ENCODE peak calls at places on chromosomes 16 and 17, in ten cellular contexts. V is mammary epithelial cell; X is CD8-positive, alpha-beta memory T cell; B is HTR-8/SVneo; P is AG04449; L is posterior vena cava; E is fibroblast of lung; O is nucleus accumbens; W is GM04503; Y is WTC11. F is an unnamed sample.
A peak's percentile ranks its signal among the peaks of the same experiment; 100 is the strongest.

GRCh38 chr16:359067-359763 is 6.7 kb upstream of the AXIN1 start:
- DNase-seq in P (no peak), L (peak; percentile 79), W (no peak), B (no peak), O (no peak), Y (no peak), X (no peak), V (no peak), E (no peak), F (no peak)

GRCh38 chr16:79601092-79601977 is 798 bp upstream of the MAF start:
- DNase-seq in W (no peak), O (peak; percentile 59), B (no peak), Y (peak; percentile 35), E (peak; percentile 54), P (no peak), L (peak; percentile 88), X (no peak), V (no peak), F (peak; percentile 52)

GRCh38 chr17:8776861-8777260 is 18.5 kb upstream of the SPDYE4 start:
- DNase-seq in E (no peak), O (no peak), Y (no peak), X (no peak), V (no peak), P (no peak), B (no peak), L (no peak), W (no peak), F (no peak)

GRCh38 chr16:20673882-20674683 is 23.4 kb downstream of the ACSM1 start:
- DNase-seq in B (no peak), Y (no peak), L (no peak), X (no peak), W (no peak), V (no peak), O (no peak), E (no peak), P (no peak), F (no peak)

GRCh38 chr17:44272954-44273353 is 5.0 kb upstream of the SLC4A1 start:
- DNase-seq in O (no peak), B (no peak), X (no peak), P (no peak), E (no peak), Y (no peak), L (no peak), W (no peak), V (no peak), F (no peak)

GRCh38 chr17:66805567-66805966 is 29.4 kb upstream of the CACNG5 start:
- DNase-seq in W (no peak), X (no peak), V (no peak), Y (no peak), O (no peak), B (no peak), E (no peak), P (no peak), L (no peak), F (no peak)

GRCh38 chr16:19520861-19521331 is 1.0 kb downstream of the GDE1 start:
- DNase-seq in Y (no peak), E (peak; percentile 39), O (no peak), W (no peak), X (no peak), L (no peak), V (peak; percentile 78), P (no peak), B (no peak), F (no peak)

GRCh38 chr17:81020443-81020766 is 14.5 kb upstream of the BAIAP2 start:
- DNase-seq in E (no peak), O (no peak), W (no peak), L (no peak), X (no peak), V (no peak), Y (no peak), B (no peak), P (no peak), F (no peak)

GRCh38 chr17:38628441-38628840 is 22.7 kb upstream of the SRCIN1 start:
- DNase-seq in X (no peak), E (no peak), W (no peak), O (no peak), L (peak; percentile 40), B (peak; percentile 72), V (peak; percentile 9), P (no peak), Y (peak; percentile 38), F (no peak)

GRCh38 chr16:58286769-58287433 is 7.9 kb downstream of the PRSS54 start:
- DNase-seq in X (no peak), W (no peak), P (no peak), O (no peak), L (no peak), E (no peak), V (no peak), B (no peak), Y (no peak), F (no peak)

GRCh38 chr16:16147316-16147999 is 75.8 kb downstream of the ABCC6 start:
- DNase-seq in O (no peak), L (peak; percentile 42), X (no peak), P (no peak), W (no peak), V (no peak), E (no peak), B (no peak), Y (no peak), F (no peak)